ENCODE peak calls at places on chromosomes 12 and 14, in eight cellular contexts. One of them, this sample, is unnamed. For H3K9me3, the result is how much of the 10 kb centered on the place peaks cover.

GRCh38 chr14:75604979-75605825 is 26.8 kb downstream of the FLVCR2 start:
- DNase-seq in vagina: no peak
- DNase-seq in PC-3: no peak
- DNase-seq in tibial nerve: peak
- DNase-seq in fibroblast of lung: peak
- DNase-seq in HCT116: no peak
- DNase-seq in neuronal stem cell: no peak
- DNase-seq in aorta: no peak
- DNase-seq in this sample: peak

GRCh38 chr14:89212386-89213235 is 204.4 kb downstream of the FOXN3 start:
- DNase-seq in PC-3: no peak
- DNase-seq in neuronal stem cell: no peak
- DNase-seq in vagina: no peak
- DNase-seq in HCT116: no peak
- DNase-seq in aorta: no peak
- DNase-seq in fibroblast of lung: no peak
- DNase-seq in tibial nerve: no peak
- DNase-seq in this sample: no peak

GRCh38 chr14:31162910-31163649 is 44.5 kb downstream of the HECTD1 start:
- DNase-seq in HCT116: no peak
- DNase-seq in neuronal stem cell: no peak
- DNase-seq in tibial nerve: no peak
- DNase-seq in fibroblast of lung: no peak
- DNase-seq in PC-3: no peak
- DNase-seq in aorta: no peak
- DNase-seq in vagina: no peak
- DNase-seq in this sample: no peak

GRCh38 chr12:131618303-131618658 is 92.6 kb upstream of the SFSWAP start:
- DNase-seq in aorta: no peak
- DNase-seq in PC-3: peak
- DNase-seq in tibial nerve: no peak
- DNase-seq in HCT116: no peak
- DNase-seq in neuronal stem cell: peak
- DNase-seq in fibroblast of lung: no peak
- DNase-seq in vagina: no peak
- DNase-seq in this sample: no peak

GRCh38 chr14:65392296-65392695 is 20.2 kb upstream of the FUT8 start:
- DNase-seq in aorta: no peak
- DNase-seq in vagina: no peak
- DNase-seq in fibroblast of lung: no peak
- DNase-seq in PC-3: no peak
- DNase-seq in HCT116: no peak
- DNase-seq in neuronal stem cell: no peak
- DNase-seq in tibial nerve: no peak
- DNase-seq in this sample: no peak

GRCh38 chr14:51298895-51299294 is 58.8 kb downstream of the TMX1 start:
- DNase-seq in aorta: no peak
- DNase-seq in tibial nerve: no peak
- DNase-seq in HCT116: no peak
- DNase-seq in neuronal stem cell: no peak
- DNase-seq in PC-3: peak
- DNase-seq in vagina: no peak
- DNase-seq in fibroblast of lung: no peak
- DNase-seq in this sample: no peak

GRCh38 chr12:123389560-123390351 is 5.8 kb downstream of the KMT5A start:
- DNase-seq in fibroblast of lung: no peak
- DNase-seq in aorta: peak
- DNase-seq in vagina: no peak
- DNase-seq in tibial nerve: no peak
- DNase-seq in neuronal stem cell: no peak
- DNase-seq in PC-3: peak
- DNase-seq in HCT116: no peak
- DNase-seq in this sample: peak

GRCh38 chr14:94341654-94342333 is 18.7 kb upstream of the SERPINA6 start:
- DNase-seq in vagina: no peak
- DNase-seq in fibroblast of lung: no peak
- DNase-seq in aorta: no peak
- DNase-seq in tibial nerve: no peak
- DNase-seq in neuronal stem cell: no peak
- DNase-seq in HCT116: no peak
- DNase-seq in PC-3: peak
- DNase-seq in this sample: no peak

GRCh38 chr14:33782923-33783322 is 168.0 kb downstream of the EGLN3 start:
- DNase-seq in fibroblast of lung: no peak
- DNase-seq in vagina: no peak
- DNase-seq in aorta: no peak
- DNase-seq in PC-3: no peak
- DNase-seq in HCT116: no peak
- DNase-seq in tibial nerve: no peak
- DNase-seq in neuronal stem cell: no peak
- DNase-seq in this sample: no peak

GRCh38 chr14:88993946-88994345 is 169.5 kb downstream of the TTC8 start:
- DNase-seq in HCT116: no peak
- DNase-seq in PC-3: peak
- DNase-seq in aorta: no peak
- DNase-seq in fibroblast of lung: no peak
- DNase-seq in neuronal stem cell: no peak
- DNase-seq in vagina: no peak
- DNase-seq in tibial nerve: no peak
- DNase-seq in this sample: no peak

GRCh38 chr14:58465425-58465824 is 37.9 kb downstream of the KIAA0586 start:
- DNase-seq in fibroblast of lung: peak
- DNase-seq in neuronal stem cell: no peak
- DNase-seq in vagina: no peak
- DNase-seq in aorta: no peak
- DNase-seq in tibial nerve: no peak
- DNase-seq in PC-3: peak
- DNase-seq in HCT116: no peak
- DNase-seq in this sample: no peak

GRCh38 chr12:107474639-107475539 is 210.7 kb upstream of the PWP1 start:
- DNase-seq in neuronal stem cell: no peak
- DNase-seq in HCT116: no peak
- DNase-seq in fibroblast of lung: no peak
- DNase-seq in tibial nerve: no peak
- DNase-seq in aorta: no peak
- DNase-seq in PC-3: no peak
- DNase-seq in vagina: no peak
- DNase-seq in this sample: no peak

GRCh38 chr12:67442347-67442841 is 173.2 kb downstream of the CAND1 start:
- DNase-seq in vagina: no peak
- DNase-seq in HCT116: no peak
- DNase-seq in neuronal stem cell: no peak
- DNase-seq in aorta: no peak
- DNase-seq in PC-3: no peak
- DNase-seq in fibroblast of lung: no peak
- DNase-seq in tibial nerve: no peak
- DNase-seq in this sample: peak

GRCh38 chr14:30243805-30244204 is 315.2 kb upstream of the G2E3 start:
- DNase-seq in HCT116: no peak
- DNase-seq in neuronal stem cell: no peak
- DNase-seq in vagina: no peak
- DNase-seq in PC-3: peak
- DNase-seq in tibial nerve: no peak
- DNase-seq in fibroblast of lung: peak
- DNase-seq in aorta: no peak
- DNase-seq in this sample: no peak

GRCh38 chr12:131734336-131735152 is 23.7 kb downstream of the SFSWAP start:
- DNase-seq in PC-3: no peak
- DNase-seq in aorta: no peak
- DNase-seq in tibial nerve: no peak
- DNase-seq in neuronal stem cell: no peak
- DNase-seq in HCT116: no peak
- DNase-seq in vagina: no peak
- DNase-seq in fibroblast of lung: no peak
- DNase-seq in this sample: no peak

GRCh38 chr14:101932668-101933067 is 31.7 kb upstream of the DYNC1H1 start:
- DNase-seq in HCT116: no peak
- DNase-seq in fibroblast of lung: no peak
- DNase-seq in PC-3: no peak
- DNase-seq in neuronal stem cell: no peak
- DNase-seq in vagina: no peak
- DNase-seq in tibial nerve: no peak
- DNase-seq in aorta: peak
- DNase-seq in this sample: no peak

GRCh38 chr12:8081228-8081920 is 700 bp upstream of the NECAP1 start:
- DNase-seq in vagina: no peak
- DNase-seq in neuronal stem cell: no peak
- DNase-seq in fibroblast of lung: no peak
- DNase-seq in PC-3: no peak
- DNase-seq in aorta: no peak
- DNase-seq in HCT116: no peak
- DNase-seq in tibial nerve: no peak
- DNase-seq in this sample: no peak

GRCh38 chr14:20383636-20384035 is 29.7 kb downstream of the TEP1 start:
- DNase-seq in HCT116: no peak
- DNase-seq in vagina: no peak
- DNase-seq in neuronal stem cell: no peak
- DNase-seq in fibroblast of lung: no peak
- DNase-seq in PC-3: no peak
- DNase-seq in aorta: no peak
- DNase-seq in tibial nerve: no peak
- DNase-seq in this sample: no peak

GRCh38 chr14:51643137-51643536 is 8.6 kb upstream of the FRMD6 start:
- DNase-seq in tibial nerve: no peak
- DNase-seq in PC-3: peak
- DNase-seq in fibroblast of lung: peak
- DNase-seq in aorta: no peak
- DNase-seq in vagina: no peak
- DNase-seq in neuronal stem cell: no peak
- DNase-seq in HCT116: no peak
- DNase-seq in this sample: no peak

GRCh38 chr14:73393375-73393774 is 65.0 kb downstream of the NUMB start:
- DNase-seq in aorta: no peak
- DNase-seq in HCT116: no peak
- DNase-seq in vagina: no peak
- DNase-seq in tibial nerve: no peak
- DNase-seq in neuronal stem cell: no peak
- DNase-seq in fibroblast of lung: no peak
- DNase-seq in PC-3: peak
- DNase-seq in this sample: no peak

GRCh38 chr14:91961297-91962220 is 14.1 kb upstream of the FBLN5 start:
- DNase-seq in HCT116: no peak
- DNase-seq in neuronal stem cell: no peak
- DNase-seq in PC-3: no peak
- DNase-seq in vagina: no peak
- DNase-seq in tibial nerve: no peak
- DNase-seq in aorta: no peak
- DNase-seq in fibroblast of lung: no peak
- DNase-seq in this sample: no peak
- H3K4me3 ChIP-seq in HCT116: no peak
- H3K4me3 ChIP-seq in neuronal stem cell: no peak
- H3K4me3 ChIP-seq in PC-3: no peak
- H3K4me3 ChIP-seq in vagina: no peak
- H3K4me3 ChIP-seq in tibial nerve: no peak
- H3K4me3 ChIP-seq in aorta: no peak
- H3K4me3 ChIP-seq in fibroblast of lung: no peak
- H3K4me3 ChIP-seq in this sample: no peak

DNA sequence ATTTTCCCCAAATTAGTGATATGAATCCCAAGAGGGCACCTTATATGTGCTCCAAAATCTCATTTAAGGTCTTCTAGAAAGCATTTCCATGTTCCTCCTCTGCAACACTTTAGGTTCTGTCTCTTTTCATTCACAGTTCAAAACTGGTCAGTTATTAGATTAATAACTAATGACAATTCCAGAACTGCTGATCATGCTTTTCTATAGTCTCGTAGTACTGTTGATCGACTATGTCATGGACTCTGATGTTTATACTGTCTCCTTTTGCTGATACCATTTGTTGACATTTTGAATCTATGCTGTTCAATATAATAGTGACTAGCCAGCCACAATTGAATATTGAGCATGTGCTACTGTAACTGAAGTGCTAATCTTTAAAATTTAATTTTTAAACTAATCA is 728.3 kb downstream of the LRFN5 start:
- DNase-seq in tibial nerve: no peak
- DNase-seq in vagina: no peak
- DNase-seq in fibroblast of lung: no peak
- DNase-seq in aorta: no peak
- DNase-seq in PC-3: no peak
- DNase-seq in HCT116: no peak
- DNase-seq in neuronal stem cell: no peak
- DNase-seq in this sample: no peak
- H3K9me3 ChIP-seq in tibial nerve: under half
- H3K9me3 ChIP-seq in vagina: under half
- H3K9me3 ChIP-seq in fibroblast of lung: under half
- H3K9me3 ChIP-seq in aorta: under half
- H3K9me3 ChIP-seq in PC-3: under half
- H3K9me3 ChIP-seq in HCT116: under half
- H3K9me3 ChIP-seq in neuronal stem cell: under half
- H3K9me3 ChIP-seq in this sample: under half

DNA sequence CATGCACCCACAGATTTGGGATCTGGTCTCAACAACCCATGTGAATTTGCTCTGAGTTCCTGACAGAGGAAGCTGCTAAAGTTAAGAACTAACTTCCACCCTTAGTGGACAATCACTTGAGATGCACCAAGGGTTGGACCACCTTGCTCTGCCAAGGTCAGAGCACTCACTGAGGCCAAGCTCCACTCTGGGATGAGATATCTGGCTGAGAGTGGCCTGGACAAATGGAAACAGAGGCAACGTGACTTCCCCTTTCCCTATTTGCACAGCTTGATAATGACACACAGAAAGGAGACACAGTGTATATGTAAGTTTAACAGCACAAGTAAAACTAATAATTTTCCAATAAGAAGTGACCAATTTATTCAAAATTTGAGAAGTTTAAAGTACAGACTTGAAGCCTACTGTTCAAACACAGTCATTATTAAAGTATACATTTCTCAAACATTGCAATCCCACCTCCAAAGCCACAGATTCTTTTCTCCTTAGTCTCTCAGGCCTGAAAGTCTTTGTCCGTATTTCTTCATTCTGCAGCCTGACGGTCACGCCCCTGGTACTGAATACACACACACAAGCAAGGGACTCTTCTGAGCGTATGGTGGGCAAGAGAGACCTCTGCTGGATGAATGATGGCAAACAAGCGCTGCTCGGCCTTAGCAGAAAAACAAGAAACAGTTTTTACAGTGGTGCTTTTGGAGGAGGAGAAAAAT is 28.6 kb downstream of the TMEM30B start:
- DNase-seq in fibroblast of lung: peak
- DNase-seq in vagina: no peak
- DNase-seq in tibial nerve: peak
- DNase-seq in aorta: no peak
- DNase-seq in neuronal stem cell: peak
- DNase-seq in HCT116: peak
- DNase-seq in PC-3: peak
- DNase-seq in this sample: peak
- H3K4me3 ChIP-seq in fibroblast of lung: no peak
- H3K4me3 ChIP-seq in vagina: no peak
- H3K4me3 ChIP-seq in tibial nerve: no peak
- H3K4me3 ChIP-seq in aorta: no peak
- H3K4me3 ChIP-seq in neuronal stem cell: no peak
- H3K4me3 ChIP-seq in HCT116: no peak
- H3K4me3 ChIP-seq in PC-3: peak
- H3K4me3 ChIP-seq in this sample: no peak

DNA sequence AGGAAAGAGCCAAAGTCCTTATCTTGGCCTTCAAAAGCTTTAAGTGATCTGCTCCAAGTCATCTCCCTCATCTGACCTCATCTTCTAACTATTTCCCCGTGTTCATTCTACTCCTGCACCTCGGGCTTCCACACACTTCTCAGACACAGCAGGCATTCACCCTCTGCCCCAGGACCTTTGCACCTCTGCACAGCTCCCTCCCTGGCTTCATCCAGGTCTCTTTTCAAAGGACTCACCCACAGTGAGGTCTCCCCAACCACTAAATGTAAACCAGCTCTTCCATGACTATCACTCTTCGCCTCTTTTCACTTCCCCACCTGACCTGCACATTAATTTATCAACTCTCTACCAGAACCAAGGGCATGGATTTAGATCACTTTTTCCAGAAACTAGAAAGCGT is 161.8 kb downstream of the PIWIL1 start:
- DNase-seq in PC-3: no peak
- DNase-seq in neuronal stem cell: no peak
- DNase-seq in fibroblast of lung: no peak
- DNase-seq in vagina: no peak
- DNase-seq in aorta: no peak
- DNase-seq in HCT116: no peak
- DNase-seq in tibial nerve: no peak
- DNase-seq in this sample: no peak
- H3K9me3 ChIP-seq in PC-3: under half
- H3K9me3 ChIP-seq in neuronal stem cell: under half
- H3K9me3 ChIP-seq in fibroblast of lung: under half
- H3K9me3 ChIP-seq in vagina: under half
- H3K9me3 ChIP-seq in aorta: under half
- H3K9me3 ChIP-seq in HCT116: under half
- H3K9me3 ChIP-seq in tibial nerve: under half
- H3K9me3 ChIP-seq in this sample: under half

This sample was measured in left ventricle myocardium inferior.